ENCODE peak calls at places on chromosome 10, in four cellular contexts. O is K562, F is HepG2, G is H1. A is an unnamed sample.

GRCh38 chr10:75532253-75532924 is 101.0 kb downstream of the LRMDA start:
- DNase-seq in G (no peak), F (no peak), O (no peak), A (peak; percentile 35)

GRCh38 chr10:75400163-75400768 is 1.3 kb downstream of the ZNF503 start:
- DNase-seq in O (no peak), G (no peak), F (no peak), A (peak; percentile 36)

GRCh38 chr10:101693701-101694055 is 1.3 kb downstream of the FBXW4 start:
- DNase-seq in G (no peak), F (peak; percentile 44), O (no peak), A (peak; percentile 47)

GRCh38 chr10:17836917-17837316 is 27.8 kb downstream of the MRC1 start:
- DNase-seq in O (no peak), F (peak; percentile 5), G (peak; percentile 15), A (peak; percentile 64)

GRCh38 chr10:7027237-7027912 is 383.5 kb downstream of the SFMBT2 start:
- DNase-seq in O (no peak), G (no peak), F (no peak), A (no peak)

GRCh38 chr10:63887600-63888396 is 366.6 kb downstream of the REEP3 start:
- DNase-seq in F (no peak), G (no peak), O (no peak), A (no peak)

GRCh38 chr10:14489522-14490177 is 158.9 kb upstream of the FRMD4A start:
- DNase-seq in F (no peak), G (no peak), O (no peak), A (no peak)

GRCh38 chr10:89337493-89337892 is 9.7 kb downstream of the IFIT3 start:
- DNase-seq in F (no peak), O (no peak), G (no peak), A (peak; percentile 13)

GRCh38 chr10:7708832-7709231 is 5.7 kb downstream of the ITIH2 start:
- DNase-seq in G (no peak), O (no peak), F (no peak), A (no peak)

GRCh38 chr10:100531761-100532160 is 2.1 kb upstream of the NDUFB8 start:
- DNase-seq in F (no peak), G (no peak), O (no peak), A (no peak)

GRCh38 chr10:25661632-25662031 is 272.4 kb upstream of the MYO3A start:
- DNase-seq in G (no peak), F (no peak), O (no peak), A (no peak)

DNA sequence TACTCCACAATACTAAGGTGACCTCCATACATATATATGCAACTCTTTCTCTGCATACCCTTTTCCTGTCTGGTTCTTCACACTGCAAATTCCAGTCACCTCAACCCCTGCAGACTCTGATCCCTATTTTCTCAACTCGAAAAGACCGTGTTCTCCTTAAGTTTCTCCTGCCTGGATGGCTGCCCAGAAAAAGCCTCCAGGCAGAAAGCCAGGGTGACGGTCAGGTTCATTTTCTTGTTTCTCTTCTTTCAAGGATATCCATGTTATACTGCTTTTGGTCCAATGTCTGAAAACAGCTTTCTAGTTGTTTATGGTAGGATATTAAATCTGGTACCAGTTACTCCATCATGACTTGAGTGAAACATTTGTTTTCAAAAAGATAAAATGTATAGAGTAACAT is 267.8 kb upstream of the MYO3A start:
- DNase-seq in F (no peak), G (no peak), O (no peak), A (no peak)
- TF ChIP-seq PHF8 in F (no peak), G (no peak), O (no peak), A (no peak)

GRCh38 chr10:124414077-124414476 is 4.6 kb downstream of the OAT start:
- DNase-seq in O (no peak), F (no peak), G (no peak), A (no peak)

GRCh38 chr10:124415210-124415609 is 3.5 kb downstream of the OAT start:
- DNase-seq in F (no peak), G (no peak), O (no peak), A (no peak)

GRCh38 chr10:124417846-124418725 is 637 bp downstream of the OAT start:
- DNase-seq in F (peak; percentile 16), G (no peak), O (no peak), A (peak; percentile 51)

GRCh38 chr10:124418726-124419501 is at the start of gene OAT:
- DNase-seq in F (peak; percentile 93), O (peak; percentile 91), G (peak; percentile 95), A (peak; percentile 98)

DNA sequence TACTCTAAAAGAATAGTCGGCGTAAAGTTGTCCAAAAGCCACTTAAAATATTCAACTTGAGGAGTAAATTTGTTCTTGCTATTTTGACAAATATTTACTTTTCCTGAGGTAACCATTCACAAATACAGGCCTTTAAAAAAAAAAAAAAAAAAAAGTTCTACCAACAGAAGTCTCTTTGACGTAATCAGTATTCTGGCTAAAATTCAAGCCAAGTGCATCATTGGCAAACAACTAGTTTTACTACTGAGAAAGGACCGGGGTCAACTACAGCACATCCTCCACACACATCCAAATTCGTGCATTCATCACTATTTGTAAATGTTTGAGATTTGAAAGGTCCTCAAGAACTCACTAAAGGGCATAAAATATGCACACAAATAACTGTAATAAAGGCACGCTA is 2.0 kb downstream of the OAT start:
- DNase-seq in F (peak; percentile 74), O (no peak), G (no peak), A (no peak)
- TF ChIP-seq PHF8 in F (no peak), O (no peak), G (no peak), A (no peak)

GRCh38 chr10:84179059-84179710 is 5.6 kb downstream of the GPR15LG start:
- DNase-seq in F (no peak), O (no peak), G (no peak), A (no peak)
- TF ChIP-seq PHF8 in F (no peak), O (no peak), G (no peak), A (no peak)

DNA sequence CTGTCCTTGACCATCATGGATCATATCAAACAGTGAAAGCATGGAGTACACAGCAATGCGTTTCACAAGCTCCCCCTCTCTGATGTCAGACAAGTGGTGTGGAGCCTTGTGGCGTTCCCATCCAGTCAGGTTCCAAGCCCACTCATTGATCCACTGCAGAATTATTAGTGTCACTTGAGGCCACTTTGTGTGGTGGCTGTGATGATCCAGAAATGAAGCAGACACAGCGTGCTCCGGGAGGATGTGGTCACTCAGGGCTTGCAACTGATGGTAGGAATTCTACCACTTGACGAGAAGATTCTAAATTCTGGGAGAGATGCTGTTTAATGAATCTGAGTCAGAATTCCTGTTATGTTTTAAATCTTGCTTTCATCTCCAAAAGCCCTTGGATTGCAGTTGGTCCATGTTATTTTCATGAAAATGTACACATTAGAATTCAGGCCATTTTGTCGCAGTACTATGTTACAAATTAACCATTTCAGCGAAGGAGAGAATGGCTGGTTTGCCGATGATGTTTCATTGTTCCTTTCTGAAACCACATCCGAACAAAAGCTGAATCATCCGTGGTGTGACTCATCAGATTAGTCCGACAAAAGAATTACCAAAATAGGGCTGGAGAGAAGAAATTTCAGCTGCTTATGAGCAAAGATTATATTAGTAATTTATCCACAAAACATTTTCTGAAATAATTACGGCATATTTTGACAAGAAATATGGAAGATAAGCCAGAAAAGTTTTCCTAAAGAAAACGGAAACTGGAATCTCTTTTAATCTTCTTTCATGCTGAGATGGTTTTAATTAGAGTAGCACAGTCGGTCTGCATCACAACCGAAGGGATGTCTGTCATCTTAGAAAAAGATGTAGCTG is 48.1 kb downstream of the INSYN2A start:
- DNase-seq in F (no peak), O (no peak), G (no peak), A (peak; percentile 43)
- TF ChIP-seq PHF8 in F (no peak), O (no peak), G (no peak), A (no peak)

DNA sequence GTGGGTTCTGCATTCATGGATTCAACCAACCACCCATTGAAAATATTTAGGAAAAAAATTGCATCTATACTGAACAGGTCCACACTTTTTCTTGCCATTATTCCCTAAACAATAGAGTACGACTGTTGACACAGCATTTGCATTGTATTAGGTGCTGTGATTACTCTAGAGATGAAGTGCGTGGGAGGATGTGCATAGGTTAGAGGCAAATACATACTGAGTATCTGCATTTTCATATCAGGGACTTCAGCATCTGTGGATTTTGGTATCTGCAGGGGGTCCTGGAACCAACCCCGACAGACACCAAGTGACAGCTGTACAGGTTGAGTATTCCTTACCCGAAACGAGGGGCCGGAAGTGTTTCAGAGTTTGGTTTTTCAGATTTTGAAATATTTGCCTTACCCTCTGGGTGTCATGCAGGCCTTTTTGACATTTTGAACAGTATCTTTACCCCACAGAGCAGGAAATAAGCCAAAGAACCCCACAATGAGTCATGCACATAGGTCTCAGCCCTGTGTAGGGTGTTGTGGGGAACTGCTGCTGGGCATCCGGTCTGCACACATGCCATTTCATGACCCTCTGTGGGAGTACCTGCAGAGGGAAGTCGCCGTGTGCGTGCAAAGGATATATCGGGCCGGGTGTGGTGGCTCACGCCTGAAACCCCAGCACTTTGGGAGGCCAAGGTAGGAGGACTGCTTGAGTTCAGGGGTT is 14.5 kb downstream of the NUDT5 start:
- DNase-seq in O (no peak), F (no peak), G (no peak), A (no peak)
- TF ChIP-seq PHF8 in O (no peak), F (no peak), G (no peak), A (no peak)

DNA sequence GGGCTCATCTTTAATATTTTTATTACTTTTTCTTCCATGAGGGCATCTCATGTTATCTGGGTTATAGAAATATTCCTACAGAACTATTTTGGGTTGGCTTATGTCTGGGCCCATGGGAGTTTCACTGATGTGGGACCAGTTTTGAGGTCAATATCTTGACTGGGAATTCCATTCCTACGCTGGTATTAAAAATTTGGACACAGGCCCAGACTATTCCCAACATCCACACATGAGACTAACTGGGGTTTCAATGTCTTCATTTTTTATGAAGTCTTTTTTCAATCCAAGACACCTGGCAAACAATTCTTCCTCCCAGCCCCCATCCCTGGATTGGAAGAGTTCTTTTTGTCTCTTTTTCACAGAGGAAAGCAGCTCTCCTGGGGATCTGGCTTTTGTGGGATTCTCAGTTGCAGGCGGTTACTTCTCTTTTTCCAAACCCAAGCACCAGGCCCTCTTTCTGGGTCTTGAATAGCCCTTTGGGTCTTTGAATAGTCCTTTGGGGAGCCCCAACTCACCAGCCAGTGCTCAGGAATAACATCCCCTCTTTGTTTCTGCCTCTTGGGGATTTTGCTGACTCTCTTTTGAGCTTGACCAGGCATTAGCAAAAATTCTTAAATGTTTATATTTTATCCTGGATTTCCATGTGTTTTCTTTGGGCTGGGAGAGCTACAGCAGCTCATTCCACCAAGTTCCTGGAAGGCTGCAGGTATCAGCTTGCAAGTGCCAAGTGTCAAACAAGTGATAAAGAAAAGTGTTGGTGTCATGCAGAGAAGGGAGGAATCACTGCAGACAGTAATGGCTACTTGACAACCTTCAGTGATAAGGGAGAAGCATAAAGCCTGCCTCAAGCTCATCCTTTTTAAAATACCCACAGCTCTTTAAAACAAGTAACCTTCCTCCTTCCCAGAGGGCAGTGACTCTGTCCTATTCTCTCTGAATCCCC is 234.3 kb downstream of the ADAM12 start:
- DNase-seq in O (no peak), G (no peak), F (no peak), A (no peak)
- TF ChIP-seq PHF8 in O (no peak), G (no peak), F (no peak), A (no peak)

GRCh38 chr10:44933451-44933850 is 22.3 kb downstream of the TMEM72 start:
- DNase-seq in F (no peak), G (no peak), O (no peak), A (no peak)
- TF ChIP-seq PHF8 in F (no peak), G (no peak), O (no peak), A (no peak)

GRCh38 chr10:47098964-47099363 is 187.7 kb downstream of the PTPN20 start:
- DNase-seq in F (no peak), O (no peak), G (no peak), A (no peak)
- TF ChIP-seq PHF8 in F (no peak), O (no peak), G (no peak), A (no peak)

GRCh38 chr10:110919971-110920881 is 822 bp downstream of the SHOC2 start:
- DNase-seq in G (no peak), F (no peak), O (peak; percentile 5), A (peak; percentile 54)
- TF ChIP-seq PHF8 in G (no peak), F (peak; percentile 51), O (no peak), A (peak; percentile 11)